ENCODE peak calls at places on chromosome 22, in ten cellular contexts. A, N, O, R, V, C, W, I, F and T are unnamed samples.

GRCh38 chr22:41330169-41330568 is 28.8 kb downstream of the ZC3H7B start:
- DNase-seq in A (no peak), N (no peak), O (no peak), R (no peak), V (no peak), C (no peak), W (no peak), I (no peak), F (no peak), T (no peak)

GRCh38 chr22:49513358-49513851 is 314.3 kb downstream of the BRD1 start:
- DNase-seq in A (no peak), N (no peak), O (no peak), R (no peak), V (no peak), C (peak; percentile 22), W (no peak), I (peak; percentile 8), F (no peak), T (no peak)

GRCh38 chr22:19807914-19808872 is 46.5 kb downstream of the GNB1L start:
- DNase-seq in A (no peak), N (no peak), O (no peak), R (no peak), V (peak; percentile 40), C (no peak), W (no peak), I (no peak), F (peak; percentile 65), T (no peak)

GRCh38 chr22:49549256-49549655 is 278.4 kb downstream of the BRD1 start:
- DNase-seq in A (no peak), N (no peak), O (no peak), R (no peak), V (peak; percentile 34), C (no peak), W (no peak), I (no peak), F (peak; percentile 39), T (no peak)

GRCh38 chr22:33579448-33580093 is 340.7 kb downstream of the LARGE1 start:
- DNase-seq in A (peak; percentile 91), N (no peak), O (no peak), R (peak; percentile 12), V (peak; percentile 73), C (peak; percentile 30), W (peak; percentile 27), I (peak; percentile 68), F (no peak), T (no peak)

GRCh38 chr22:49302150-49302460 is 525.6 kb downstream of the BRD1 start:
- DNase-seq in A (no peak), N (no peak), O (no peak), R (no peak), V (no peak), C (no peak), W (no peak), I (no peak), F (no peak), T (no peak)

GRCh38 chr22:39880722-39881121 is 12.8 kb downstream of the ENTHD1 start:
- DNase-seq in A (no peak), N (no peak), O (no peak), R (no peak), V (no peak), C (no peak), W (no peak), I (no peak), F (no peak), T (no peak)

GRCh38 chr22:27613099-27614089 is 188.2 kb downstream of the MN1 start:
- DNase-seq in A (no peak), N (no peak), O (no peak), R (no peak), V (no peak), C (no peak), W (no peak), I (no peak), F (no peak), T (no peak)

GRCh38 chr22:49521787-49522224 is 305.9 kb downstream of the BRD1 start:
- DNase-seq in A (no peak), N (no peak), O (no peak), R (no peak), V (peak; percentile 48), C (no peak), W (no peak), I (no peak), F (peak; percentile 56), T (no peak)

GRCh38 chr22:32584650-32585049 is 110.0 kb downstream of the FBXO7 start:
- DNase-seq in A (no peak), N (no peak), O (no peak), R (no peak), V (peak; percentile 35), C (no peak), W (no peak), I (no peak), F (no peak), T (no peak)

GRCh38 chr22:37309221-37310074 is 27.1 kb downstream of the CYTH4 start:
- DNase-seq in A (no peak), N (no peak), O (no peak), R (peak; percentile 73), V (no peak), C (peak; percentile 27), W (peak; percentile 46), I (no peak), F (peak; percentile 88), T (no peak)

GRCh38 chr22:48708558-48709245 is 1119.0 kb downstream of the BRD1 start:
- DNase-seq in A (no peak), N (no peak), O (no peak), R (no peak), V (peak; percentile 61), C (no peak), W (no peak), I (no peak), F (peak; percentile 66), T (no peak)

DNA sequence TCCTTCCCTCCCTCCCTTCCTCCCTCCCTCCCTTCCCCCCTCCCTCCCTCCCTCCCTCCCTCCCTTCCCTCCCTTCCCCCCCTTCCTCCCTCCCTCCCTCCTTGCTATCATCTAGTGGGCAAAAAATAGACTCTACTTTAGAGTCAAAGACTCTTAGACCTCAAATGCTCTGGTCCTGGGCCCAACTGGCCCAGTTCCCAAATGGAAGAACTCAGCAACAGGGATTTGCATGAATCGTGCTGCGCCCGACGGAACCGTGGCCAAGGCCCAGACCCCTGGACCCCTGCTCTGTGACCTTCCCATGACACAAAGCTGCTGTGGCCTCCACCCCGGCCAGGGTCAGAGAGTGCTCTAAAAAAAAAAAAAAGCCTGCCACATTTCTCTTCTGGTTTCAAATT is 97.4 kb downstream of the WNT7B start:
- DNase-seq in A (no peak), N (no peak), O (no peak), R (no peak), V (peak; percentile 42), C (no peak), W (no peak), I (no peak), F (peak; percentile 36), T (no peak)
- TF ChIP-seq POLR2AphosphoS5 in A (no peak), N (no peak), O (no peak), R (no peak), V (no peak), C (no peak), W (no peak), I (no peak), F (no peak), T (no peak)

DNA sequence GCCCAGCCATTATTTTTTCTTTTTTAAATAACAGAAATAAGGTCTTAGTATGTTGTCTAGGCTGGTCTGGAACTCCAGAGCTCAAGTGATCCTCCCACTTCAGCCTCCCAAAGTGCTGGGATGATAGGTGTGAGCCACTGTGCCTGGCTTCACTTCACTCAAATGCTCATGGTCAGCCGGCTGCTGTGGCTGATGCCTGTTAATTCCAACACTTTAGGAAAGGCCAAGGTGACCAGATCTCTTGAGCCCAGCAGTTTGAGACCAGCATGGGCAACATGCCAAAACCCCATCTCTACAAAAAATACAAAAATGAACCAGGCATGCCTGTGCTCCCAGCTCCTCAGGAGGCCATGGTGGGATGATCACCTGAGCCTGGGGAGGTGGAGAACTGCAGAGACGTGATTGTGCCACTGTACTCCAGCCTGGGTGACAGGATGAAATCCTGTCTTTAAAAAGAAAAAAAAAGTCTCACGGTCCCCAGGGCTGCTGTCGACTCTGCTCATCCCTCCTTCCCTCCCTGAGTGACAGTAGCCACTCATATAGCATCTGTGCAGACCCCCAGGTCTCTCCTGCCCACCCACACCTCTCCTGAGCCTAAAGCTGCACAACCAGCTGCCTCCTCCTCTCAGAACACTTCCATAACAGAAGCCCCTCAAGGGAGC is 3.6 kb downstream of the YDJC start:
- DNase-seq in A (no peak), N (no peak), O (no peak), R (no peak), V (no peak), C (no peak), W (no peak), I (no peak), F (no peak), T (no peak)
- TF ChIP-seq POLR2AphosphoS5 in A (no peak), N (no peak), O (peak; percentile 14), R (no peak), V (no peak), C (no peak), W (no peak), I (no peak), F (no peak), T (no peak)

DNA sequence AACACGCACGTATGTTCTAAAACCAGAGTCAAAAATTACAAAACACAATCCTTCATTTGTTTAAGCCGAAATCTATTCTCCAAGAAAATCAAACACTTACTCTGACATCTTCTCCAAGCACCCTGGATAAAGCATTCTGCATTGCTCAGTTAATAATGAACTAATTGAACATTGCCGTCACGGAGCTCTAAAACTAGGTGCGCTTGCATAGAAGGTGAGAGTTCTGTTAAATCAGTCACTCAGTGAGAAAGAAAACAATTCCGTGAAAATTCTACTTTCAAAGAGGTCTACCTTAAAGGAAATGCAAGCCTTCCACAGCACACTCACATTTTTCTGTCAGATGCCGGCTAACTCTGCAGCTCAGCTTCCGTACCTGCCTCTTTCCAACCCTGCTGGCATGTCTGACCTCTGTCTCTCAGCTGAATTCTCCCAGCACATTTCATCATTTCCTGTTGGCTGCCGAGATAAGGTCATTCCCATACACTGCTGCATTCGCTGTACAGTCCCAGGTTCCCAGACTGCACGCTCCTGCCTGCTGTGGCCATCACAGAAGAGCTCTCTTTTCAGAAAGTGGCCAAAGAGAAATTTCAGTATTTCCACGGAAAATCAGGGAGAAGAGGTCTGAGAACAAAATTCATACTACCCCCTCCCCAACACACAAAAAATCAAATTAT is 55.3 kb downstream of the PACSIN2 start:
- DNase-seq in A (peak; percentile 55), N (peak; percentile 98), O (no peak), R (no peak), V (peak; percentile 77), C (peak; percentile 34), W (peak; percentile 84), I (peak; percentile 78), F (no peak), T (no peak)
- TF ChIP-seq POLR2AphosphoS5 in A (no peak), N (peak; percentile 86), O (no peak), R (no peak), V (no peak), C (no peak), W (peak; percentile 80), I (peak; percentile 73), F (no peak), T (no peak)

DNA sequence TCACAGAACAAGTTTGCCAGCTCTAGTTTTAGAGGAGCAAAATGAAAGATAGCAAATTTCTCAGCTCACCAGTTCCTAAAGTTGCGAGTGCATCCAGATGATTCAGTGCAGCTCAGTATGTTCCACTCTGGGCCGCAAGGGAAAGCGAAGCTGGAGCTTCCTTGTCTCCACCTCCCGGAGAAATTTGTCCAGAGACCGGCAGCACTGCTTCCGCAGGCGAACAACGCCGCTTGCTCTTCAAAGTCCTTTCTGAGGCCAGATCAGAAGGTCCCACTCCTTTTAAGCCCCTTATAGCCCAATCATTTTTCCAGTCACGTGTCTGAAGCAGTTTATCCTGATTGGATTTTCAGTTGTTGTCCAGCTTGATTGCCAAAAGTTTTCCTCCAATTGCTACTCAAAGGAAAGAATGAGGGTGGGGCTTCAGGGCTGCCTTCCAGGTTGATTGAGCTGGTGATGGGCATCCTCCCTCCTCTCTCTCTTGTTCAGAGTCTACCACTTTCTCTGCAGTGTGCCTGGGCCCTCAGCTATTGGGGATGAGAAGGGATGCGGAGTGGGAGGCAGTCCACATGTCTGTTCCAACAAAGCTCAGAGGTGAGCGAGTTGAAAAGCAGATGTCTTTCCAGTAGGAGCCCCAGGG is at the start of gene ZNF280A:
- DNase-seq in A (peak; percentile 38), N (peak; percentile 7), O (no peak), R (no peak), V (no peak), C (peak; percentile 98), W (no peak), I (no peak), F (no peak), T (no peak)
- TF ChIP-seq POLR2AphosphoS5 in A (no peak), N (no peak), O (no peak), R (no peak), V (no peak), C (no peak), W (no peak), I (no peak), F (no peak), T (no peak)